ENCODE peak calls at places on chromosome 17, in eight cellular contexts. One of them, this sample, is unnamed. For H3K9me3 and H3K4me1, the result is how much of the 10 kb centered on the place peaks cover.

GRCh38 chr17:37488009-37488604 is 1.6 kb upstream of the DUSP14 start:
- DNase-seq in IMR-90: peak
- DNase-seq in ovary: no peak
- DNase-seq in tibial nerve: no peak
- DNase-seq in uterus: no peak
- DNase-seq in A549: peak
- DNase-seq in breast epithelium: no peak
- DNase-seq in heart left ventricle: no peak
- DNase-seq in this sample: no peak

GRCh38 chr17:41199421-41200098 is 9.9 kb downstream of the KRTAP9-1 start:
- DNase-seq in breast epithelium: no peak
- DNase-seq in ovary: no peak
- DNase-seq in IMR-90: no peak
- DNase-seq in A549: no peak
- DNase-seq in tibial nerve: no peak
- DNase-seq in heart left ventricle: no peak
- DNase-seq in uterus: no peak
- DNase-seq in this sample: no peak

GRCh38 chr17:62869885-62870580 is 61.9 kb upstream of the MARCHF10 start:
- DNase-seq in heart left ventricle: no peak
- DNase-seq in breast epithelium: no peak
- DNase-seq in ovary: no peak
- DNase-seq in A549: peak
- DNase-seq in tibial nerve: no peak
- DNase-seq in uterus: no peak
- DNase-seq in IMR-90: peak
- DNase-seq in this sample: no peak

GRCh38 chr17:27349540-27350021 is 55.7 kb downstream of the WSB1 start:
- DNase-seq in breast epithelium: no peak
- DNase-seq in A549: no peak
- DNase-seq in tibial nerve: no peak
- DNase-seq in uterus: no peak
- DNase-seq in ovary: peak
- DNase-seq in IMR-90: no peak
- DNase-seq in heart left ventricle: peak
- DNase-seq in this sample: no peak

GRCh38 chr17:78378225-78379133 is at the start of gene PGS1:
- DNase-seq in ovary: peak
- DNase-seq in breast epithelium: peak
- DNase-seq in heart left ventricle: peak
- DNase-seq in uterus: peak
- DNase-seq in A549: peak
- DNase-seq in tibial nerve: peak
- DNase-seq in IMR-90: peak
- DNase-seq in this sample: no peak

GRCh38 chr17:16178836-16179235 is 36.5 kb downstream of the NCOR1 start:
- DNase-seq in A549: no peak
- DNase-seq in uterus: no peak
- DNase-seq in breast epithelium: no peak
- DNase-seq in tibial nerve: no peak
- DNase-seq in IMR-90: peak
- DNase-seq in ovary: no peak
- DNase-seq in heart left ventricle: no peak
- DNase-seq in this sample: no peak

GRCh38 chr17:57332501-57332900 is 76.2 kb downstream of the MSI2 start:
- DNase-seq in IMR-90: no peak
- DNase-seq in heart left ventricle: no peak
- DNase-seq in A549: no peak
- DNase-seq in tibial nerve: no peak
- DNase-seq in ovary: no peak
- DNase-seq in uterus: no peak
- DNase-seq in breast epithelium: no peak
- DNase-seq in this sample: no peak

GRCh38 chr17:44547625-44548297 is 9.5 kb upstream of the FZD2 start:
- DNase-seq in IMR-90: no peak
- DNase-seq in tibial nerve: no peak
- DNase-seq in heart left ventricle: peak
- DNase-seq in breast epithelium: no peak
- DNase-seq in ovary: no peak
- DNase-seq in uterus: no peak
- DNase-seq in A549: no peak
- DNase-seq in this sample: no peak

GRCh38 chr17:45895969-45896793 is 1.8 kb downstream of the MAPT start:
- DNase-seq in uterus: no peak
- DNase-seq in tibial nerve: no peak
- DNase-seq in IMR-90: no peak
- DNase-seq in breast epithelium: no peak
- DNase-seq in A549: peak
- DNase-seq in ovary: no peak
- DNase-seq in heart left ventricle: no peak
- DNase-seq in this sample: no peak

GRCh38 chr17:69870751-69871199 is 204.2 kb upstream of the KCNJ16 start:
- DNase-seq in heart left ventricle: no peak
- DNase-seq in breast epithelium: no peak
- DNase-seq in IMR-90: peak
- DNase-seq in ovary: no peak
- DNase-seq in uterus: no peak
- DNase-seq in A549: no peak
- DNase-seq in tibial nerve: no peak
- DNase-seq in this sample: no peak

GRCh38 chr17:22467720-22468119 is 775.4 kb downstream of the KCNJ18 start:
- DNase-seq in heart left ventricle: no peak
- DNase-seq in breast epithelium: no peak
- DNase-seq in uterus: no peak
- DNase-seq in A549: no peak
- DNase-seq in tibial nerve: no peak
- DNase-seq in IMR-90: no peak
- DNase-seq in ovary: no peak
- DNase-seq in this sample: no peak

GRCh38 chr17:76912585-76912984 is 44.4 kb downstream of the MGAT5B start:
- DNase-seq in uterus: no peak
- DNase-seq in IMR-90: no peak
- DNase-seq in breast epithelium: no peak
- DNase-seq in ovary: no peak
- DNase-seq in A549: no peak
- DNase-seq in heart left ventricle: no peak
- DNase-seq in tibial nerve: no peak
- DNase-seq in this sample: no peak

GRCh38 chr17:78779848-78780247 is 2.2 kb downstream of the CYTH1 start:
- DNase-seq in A549: no peak
- DNase-seq in tibial nerve: no peak
- DNase-seq in heart left ventricle: no peak
- DNase-seq in IMR-90: no peak
- DNase-seq in breast epithelium: peak
- DNase-seq in uterus: no peak
- DNase-seq in ovary: no peak
- DNase-seq in this sample: no peak

GRCh38 chr17:78108726-78109488 is 19.6 kb downstream of the TMC6 start:
- DNase-seq in tibial nerve: no peak
- DNase-seq in breast epithelium: no peak
- DNase-seq in A549: no peak
- DNase-seq in uterus: no peak
- DNase-seq in heart left ventricle: peak
- DNase-seq in ovary: no peak
- DNase-seq in IMR-90: no peak
- DNase-seq in this sample: no peak

GRCh38 chr17:38545531-38546225 is 60.1 kb downstream of the SRCIN1 start:
- DNase-seq in uterus: no peak
- DNase-seq in ovary: no peak
- DNase-seq in heart left ventricle: no peak
- DNase-seq in breast epithelium: no peak
- DNase-seq in IMR-90: no peak
- DNase-seq in tibial nerve: no peak
- DNase-seq in A549: no peak
- DNase-seq in this sample: no peak

GRCh38 chr17:10233157-10233556 is 34.8 kb upstream of the GAS7 start:
- DNase-seq in uterus: no peak
- DNase-seq in ovary: no peak
- DNase-seq in tibial nerve: no peak
- DNase-seq in A549: no peak
- DNase-seq in breast epithelium: no peak
- DNase-seq in heart left ventricle: no peak
- DNase-seq in IMR-90: no peak
- DNase-seq in this sample: no peak

GRCh38 chr17:82791532-82791931 is 39.7 kb downstream of the TBCD start:
- DNase-seq in breast epithelium: no peak
- DNase-seq in heart left ventricle: no peak
- DNase-seq in tibial nerve: no peak
- DNase-seq in A549: no peak
- DNase-seq in uterus: no peak
- DNase-seq in IMR-90: peak
- DNase-seq in ovary: no peak
- DNase-seq in this sample: no peak

GRCh38 chr17:57861000-57861736 is 11.3 kb upstream of the MRPS23 start:
- DNase-seq in IMR-90: peak
- DNase-seq in uterus: no peak
- DNase-seq in tibial nerve: no peak
- DNase-seq in breast epithelium: peak
- DNase-seq in ovary: no peak
- DNase-seq in heart left ventricle: peak
- DNase-seq in A549: peak
- DNase-seq in this sample: no peak

GRCh38 chr17:74750039-74750326 is 1.6 kb downstream of the NHERF1 start:
- DNase-seq in heart left ventricle: no peak
- DNase-seq in uterus: no peak
- DNase-seq in tibial nerve: no peak
- DNase-seq in breast epithelium: no peak
- DNase-seq in IMR-90: no peak
- DNase-seq in A549: no peak
- DNase-seq in ovary: no peak
- DNase-seq in this sample: no peak

GRCh38 chr17:74750327-74751069 is 2.1 kb downstream of the NHERF1 start:
- DNase-seq in A549: no peak
- DNase-seq in heart left ventricle: peak
- DNase-seq in IMR-90: no peak
- DNase-seq in ovary: no peak
- DNase-seq in breast epithelium: no peak
- DNase-seq in tibial nerve: no peak
- DNase-seq in uterus: no peak
- DNase-seq in this sample: no peak

GRCh38 chr17:74749262-74750038 is 1.0 kb downstream of the NHERF1 start:
- DNase-seq in uterus: no peak
- DNase-seq in IMR-90: no peak
- DNase-seq in heart left ventricle: peak
- DNase-seq in A549: no peak
- DNase-seq in breast epithelium: no peak
- DNase-seq in ovary: peak
- DNase-seq in tibial nerve: no peak
- DNase-seq in this sample: no peak

GRCh38 chr17:74752415-74752814 is 4.0 kb downstream of the NHERF1 start:
- DNase-seq in uterus: no peak
- DNase-seq in breast epithelium: no peak
- DNase-seq in ovary: no peak
- DNase-seq in tibial nerve: no peak
- DNase-seq in IMR-90: no peak
- DNase-seq in heart left ventricle: no peak
- DNase-seq in A549: no peak
- DNase-seq in this sample: no peak

DNA sequence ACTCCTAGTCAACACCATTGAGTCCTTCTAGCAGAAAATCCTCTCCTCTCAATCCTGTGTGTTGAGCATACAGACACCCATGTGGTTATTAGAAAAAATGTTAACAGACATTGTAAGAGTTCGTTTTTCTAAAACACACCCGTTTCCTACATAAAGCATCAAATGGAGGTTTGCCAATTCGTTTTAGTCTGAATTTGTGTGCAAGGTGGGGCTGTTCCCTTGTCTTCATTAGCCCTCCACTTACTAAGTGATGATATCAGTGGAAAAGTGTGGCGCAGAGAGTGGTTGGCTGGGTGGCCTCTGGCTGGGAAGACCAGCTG is 2.7 kb downstream of the NHERF1 start:
- DNase-seq in IMR-90: no peak
- DNase-seq in tibial nerve: no peak
- DNase-seq in ovary: no peak
- DNase-seq in breast epithelium: no peak
- DNase-seq in uterus: no peak
- DNase-seq in heart left ventricle: no peak
- DNase-seq in A549: no peak
- DNase-seq in this sample: no peak
- H3K9me3 ChIP-seq in IMR-90: under half
- H3K9me3 ChIP-seq in tibial nerve: under half
- H3K9me3 ChIP-seq in ovary: under half
- H3K9me3 ChIP-seq in breast epithelium: under half
- H3K9me3 ChIP-seq in uterus: under half
- H3K9me3 ChIP-seq in heart left ventricle: under half
- H3K9me3 ChIP-seq in A549: under half
- H3K9me3 ChIP-seq in this sample: under half

GRCh38 chr17:17237026-17237799 is at the start of gene FLCN:
- DNase-seq in IMR-90: peak
- DNase-seq in uterus: peak
- DNase-seq in A549: peak
- DNase-seq in breast epithelium: peak
- DNase-seq in tibial nerve: peak
- DNase-seq in heart left ventricle: peak
- DNase-seq in ovary: peak
- DNase-seq in this sample: no peak
- TF ChIP-seq POLR2A in IMR-90: peak
- TF ChIP-seq POLR2A in uterus: peak
- TF ChIP-seq POLR2A in A549: peak
- TF ChIP-seq POLR2A in breast epithelium: peak
- TF ChIP-seq POLR2A in tibial nerve: peak
- TF ChIP-seq POLR2A in heart left ventricle: peak
- TF ChIP-seq POLR2A in ovary: peak
- TF ChIP-seq POLR2A in this sample: peak

GRCh38 chr17:28726396-28726911 is 421 bp upstream of the TLCD1 start:
- DNase-seq in tibial nerve: no peak
- DNase-seq in breast epithelium: no peak
- DNase-seq in uterus: peak
- DNase-seq in ovary: no peak
- DNase-seq in heart left ventricle: peak
- DNase-seq in IMR-90: peak
- DNase-seq in A549: peak
- DNase-seq in this sample: no peak
- H3K4me1 ChIP-seq in tibial nerve: half or more
- H3K4me1 ChIP-seq in breast epithelium: under half
- H3K4me1 ChIP-seq in uterus: under half
- H3K4me1 ChIP-seq in ovary: under half
- H3K4me1 ChIP-seq in heart left ventricle: under half
- H3K4me1 ChIP-seq in IMR-90: under half
- H3K4me1 ChIP-seq in A549: under half
- H3K4me1 ChIP-seq in this sample: under half

DNA sequence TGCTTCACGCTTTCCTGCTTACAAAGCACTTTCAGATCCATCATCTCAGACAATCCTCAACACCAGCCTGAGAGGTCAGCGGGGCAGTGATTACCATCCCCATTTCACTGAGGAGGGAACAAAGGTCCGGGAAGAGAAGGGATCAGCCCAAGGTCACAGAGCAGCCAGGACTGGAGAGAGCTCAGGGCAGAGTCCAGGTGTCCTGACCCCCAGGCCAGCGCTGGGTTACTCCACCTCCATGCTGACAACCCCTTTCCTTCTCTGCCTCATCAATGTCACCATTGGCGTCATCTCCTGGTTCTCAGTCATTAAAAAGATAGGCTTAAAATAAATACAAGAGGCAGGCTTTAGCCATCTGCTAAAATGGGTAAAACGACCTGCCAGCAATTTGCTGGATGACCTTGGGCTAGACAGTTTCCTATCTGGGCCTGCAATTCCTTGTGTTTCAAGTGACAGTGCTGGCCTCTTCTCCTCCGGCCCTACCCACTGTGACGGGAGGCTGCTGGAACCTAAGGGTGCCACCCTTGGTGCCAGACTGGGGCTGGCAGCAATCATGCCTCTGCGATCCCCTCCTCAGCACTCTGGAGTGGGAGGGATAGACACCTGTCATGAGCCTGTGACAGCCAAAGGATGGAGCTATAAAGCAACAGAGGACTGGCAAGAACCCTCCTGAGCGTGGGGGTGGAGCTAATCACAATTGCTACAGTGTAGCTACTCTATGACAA is 79.5 kb upstream of the CCL1 start:
- DNase-seq in breast epithelium: no peak
- DNase-seq in IMR-90: no peak
- DNase-seq in uterus: no peak
- DNase-seq in ovary: no peak
- DNase-seq in tibial nerve: no peak
- DNase-seq in A549: no peak
- DNase-seq in heart left ventricle: peak
- DNase-seq in this sample: no peak
- H3K9me3 ChIP-seq in breast epithelium: under half
- H3K9me3 ChIP-seq in IMR-90: under half
- H3K9me3 ChIP-seq in uterus: under half
- H3K9me3 ChIP-seq in ovary: under half
- H3K9me3 ChIP-seq in tibial nerve: under half
- H3K9me3 ChIP-seq in A549: under half
- H3K9me3 ChIP-seq in heart left ventricle: under half
- H3K9me3 ChIP-seq in this sample: under half